ENCODE peak calls at places on chromosomes 13 and 19, in six cellular contexts. M, Z, F, C, S and L are unnamed samples.
A peak's percentile ranks its signal among the peaks of the same experiment; 100 is the strongest.

GRCh38 chr19:36997152-36997842 is 80.9 kb upstream of the ZNF420 start:
- DNase-seq in Z (no peak), C (no peak), S (no peak), F (no peak), M (no peak), L (no peak)

GRCh38 chr13:40503966-40504591 is 162.4 kb downstream of the FOXO1 start:
- DNase-seq in S (no peak), F (no peak), C (no peak), M (peak; percentile 38), Z (peak; percentile 73), L (peak; percentile 57)

GRCh38 chr19:29040951-29041350 is 172.0 kb downstream of the UQCRFS1 start:
- DNase-seq in M (no peak), F (no peak), C (peak; percentile 74), S (peak; percentile 67), Z (no peak), L (no peak)

GRCh38 chr13:42215578-42216421 is 56.2 kb upstream of the AKAP11 start:
- DNase-seq in S (peak; percentile 4), F (no peak), M (peak; percentile 25), C (peak; percentile 38), Z (peak; percentile 23), L (no peak)

GRCh38 chr19:56272448-56272847 is at the start of gene EDDM13:
- DNase-seq in F (no peak), C (no peak), M (no peak), S (no peak), Z (no peak), L (no peak)

GRCh38 chr19:16113727-16114126 is 2.0 kb downstream of the RAB8A start:
- DNase-seq in M (no peak), F (no peak), Z (no peak), C (no peak), S (no peak), L (no peak)

GRCh38 chr13:44012910-44013309 is 133.2 kb downstream of the LACC1 start:
- DNase-seq in M (no peak), C (no peak), S (no peak), Z (no peak), F (no peak), L (no peak)

GRCh38 chr19:48959341-48960239 is 4.9 kb downstream of the BAX start:
- DNase-seq in F (no peak), Z (no peak), S (no peak), M (no peak), C (no peak), L (no peak)

GRCh38 chr13:50236898-50237318 is 221.7 kb downstream of the KCNRG start:
- DNase-seq in S (no peak), Z (no peak), M (no peak), F (no peak), C (no peak), L (no peak)

GRCh38 chr13:96025283-96025682 is 27.9 kb downstream of the UGGT2 start:
- DNase-seq in C (no peak), M (no peak), F (no peak), Z (no peak), S (no peak), L (no peak)

GRCh38 chr19:5339950-5340636 is 519 bp downstream of the PTPRS start:
- DNase-seq in C (peak; percentile 77), Z (no peak), F (no peak), S (peak; percentile 65), M (peak; percentile 22), L (no peak)

GRCh38 chr19:39845621-39846175 is 481 bp downstream of the FBL start:
- DNase-seq in S (no peak), M (no peak), F (no peak), C (peak; percentile 42), Z (no peak), L (no peak)

GRCh38 chr19:47001584-47001983 is 18.1 kb upstream of the NPAS1 start:
- DNase-seq in Z (no peak), F (no peak), M (no peak), C (no peak), S (no peak), L (no peak)